ENCODE peak calls at places on chromosomes 16 and 17, in five cellular contexts. One of them, this sample, is unnamed.

GRCh38 chr16:81523387-81524115 is 78.9 kb downstream of the CMIP start:
- DNase-seq in nephron progenitor cell: no peak
- DNase-seq in WTC11: no peak
- DNase-seq in CD8-positive, alpha-beta T cell: no peak
- DNase-seq in IMR-90: peak; percentile 87
- DNase-seq in this sample: no peak

GRCh38 chr17:27496971-27497370 is 40.7 kb downstream of the KSR1 start:
- DNase-seq in nephron progenitor cell: no peak
- DNase-seq in WTC11: no peak
- DNase-seq in CD8-positive, alpha-beta T cell: no peak
- DNase-seq in IMR-90: no peak
- DNase-seq in this sample: no peak

GRCh38 chr16:88690341-88691128 is 4.2 kb upstream of the SNAI3 start:
- DNase-seq in nephron progenitor cell: no peak
- DNase-seq in WTC11: no peak
- DNase-seq in CD8-positive, alpha-beta T cell: no peak
- DNase-seq in IMR-90: no peak
- DNase-seq in this sample: no peak

GRCh38 chr17:62905233-62905632 is 60.8 kb upstream of the TANC2 start:
- DNase-seq in nephron progenitor cell: no peak
- DNase-seq in WTC11: no peak
- DNase-seq in CD8-positive, alpha-beta T cell: no peak
- DNase-seq in IMR-90: no peak
- DNase-seq in this sample: no peak

GRCh38 chr17:66357037-66357436 is 54.6 kb downstream of the PRKCA start:
- DNase-seq in nephron progenitor cell: no peak
- DNase-seq in WTC11: no peak
- DNase-seq in CD8-positive, alpha-beta T cell: no peak
- DNase-seq in IMR-90: peak; percentile 45
- DNase-seq in this sample: no peak

GRCh38 chr17:81865358-81865732 is 5.0 kb upstream of the P4HB start:
- DNase-seq in nephron progenitor cell: no peak
- DNase-seq in WTC11: no peak
- DNase-seq in CD8-positive, alpha-beta T cell: no peak
- DNase-seq in IMR-90: no peak
- DNase-seq in this sample: no peak

GRCh38 chr16:75620326-75621169 is 2.5 kb downstream of the ADAT1 start:
- DNase-seq in nephron progenitor cell: no peak
- DNase-seq in WTC11: no peak
- DNase-seq in CD8-positive, alpha-beta T cell: peak; percentile 37
- DNase-seq in IMR-90: no peak
- DNase-seq in this sample: no peak

GRCh38 chr16:11783319-11784047 is 13.6 kb downstream of the ZC3H7A start:
- DNase-seq in nephron progenitor cell: no peak
- DNase-seq in WTC11: no peak
- DNase-seq in CD8-positive, alpha-beta T cell: no peak
- DNase-seq in IMR-90: peak; percentile 45
- DNase-seq in this sample: no peak

GRCh38 chr17:34886831-34887230 is 74.4 kb downstream of the CCT6B start:
- DNase-seq in nephron progenitor cell: no peak
- DNase-seq in WTC11: no peak
- DNase-seq in CD8-positive, alpha-beta T cell: no peak
- DNase-seq in IMR-90: no peak
- DNase-seq in this sample: no peak

GRCh38 chr16:75099738-75100615 is 16.6 kb downstream of the LDHD start:
- DNase-seq in nephron progenitor cell: no peak
- DNase-seq in WTC11: no peak
- DNase-seq in CD8-positive, alpha-beta T cell: no peak
- DNase-seq in IMR-90: no peak
- DNase-seq in this sample: no peak

GRCh38 chr16:65122724-65122973 is 786 bp upstream of the CDH11 start:
- DNase-seq in nephron progenitor cell: no peak
- DNase-seq in WTC11: no peak
- DNase-seq in CD8-positive, alpha-beta T cell: no peak
- DNase-seq in IMR-90: no peak
- DNase-seq in this sample: no peak

GRCh38 chr16:80563807-80564206 is 23.0 kb downstream of the DYNLRB2 start:
- DNase-seq in nephron progenitor cell: no peak
- DNase-seq in WTC11: no peak
- DNase-seq in CD8-positive, alpha-beta T cell: no peak
- DNase-seq in IMR-90: no peak
- DNase-seq in this sample: no peak

GRCh38 chr16:73956592-73957495 is 339.8 kb upstream of the PSMD7 start:
- DNase-seq in nephron progenitor cell: peak; percentile 74
- DNase-seq in WTC11: peak; percentile 73
- DNase-seq in CD8-positive, alpha-beta T cell: no peak
- DNase-seq in IMR-90: peak; percentile 64
- DNase-seq in this sample: peak; percentile 70

GRCh38 chr17:29713626-29714025 is 90.9 kb upstream of the CORO6 start:
- DNase-seq in nephron progenitor cell: no peak
- DNase-seq in WTC11: no peak
- DNase-seq in CD8-positive, alpha-beta T cell: no peak
- DNase-seq in IMR-90: no peak
- DNase-seq in this sample: no peak

GRCh38 chr17:44928950-44929720 is 13.8 kb upstream of the GFAP start:
- DNase-seq in nephron progenitor cell: no peak
- DNase-seq in WTC11: no peak
- DNase-seq in CD8-positive, alpha-beta T cell: no peak
- DNase-seq in IMR-90: no peak
- DNase-seq in this sample: no peak

GRCh38 chr16:69253796-69254426 is 57.2 kb upstream of the VPS4A start:
- DNase-seq in nephron progenitor cell: no peak
- DNase-seq in WTC11: no peak
- DNase-seq in CD8-positive, alpha-beta T cell: no peak
- DNase-seq in IMR-90: no peak
- DNase-seq in this sample: no peak

GRCh38 chr17:9239821-9240658 is 218.7 kb downstream of the NTN1 start:
- DNase-seq in nephron progenitor cell: peak; percentile 72
- DNase-seq in WTC11: peak; percentile 61
- DNase-seq in CD8-positive, alpha-beta T cell: peak; percentile 38
- DNase-seq in IMR-90: peak; percentile 39
- DNase-seq in this sample: peak; percentile 46

GRCh38 chr17:81097943-81098308 is 63.0 kb downstream of the BAIAP2 start:
- DNase-seq in nephron progenitor cell: no peak
- DNase-seq in WTC11: no peak
- DNase-seq in CD8-positive, alpha-beta T cell: no peak
- DNase-seq in IMR-90: peak; percentile 30
- DNase-seq in this sample: no peak

GRCh38 chr17:28173071-28173561 is 130.6 kb downstream of the NLK start:
- DNase-seq in nephron progenitor cell: no peak
- DNase-seq in WTC11: no peak
- DNase-seq in CD8-positive, alpha-beta T cell: no peak
- DNase-seq in IMR-90: no peak
- DNase-seq in this sample: no peak

GRCh38 chr16:785563-786535 is 2.3 kb downstream of the RPUSD1 start:
- DNase-seq in nephron progenitor cell: peak; percentile 88
- DNase-seq in WTC11: peak; percentile 95
- DNase-seq in CD8-positive, alpha-beta T cell: peak; percentile 50
- DNase-seq in IMR-90: peak; percentile 37
- DNase-seq in this sample: peak; percentile 86

GRCh38 chr16:28607116-28607623 is 2.7 kb downstream of the SULT1A1 start:
- DNase-seq in nephron progenitor cell: no peak
- DNase-seq in WTC11: no peak
- DNase-seq in CD8-positive, alpha-beta T cell: no peak
- DNase-seq in IMR-90: no peak
- DNase-seq in this sample: no peak

GRCh38 chr17:66177048-66177447 is 14.9 kb downstream of the CEP112 start:
- DNase-seq in nephron progenitor cell: no peak
- DNase-seq in WTC11: no peak
- DNase-seq in CD8-positive, alpha-beta T cell: no peak
- DNase-seq in IMR-90: no peak
- DNase-seq in this sample: no peak

GRCh38 chr16:24491721-24492120 is 47.6 kb upstream of the RBBP6 start:
- DNase-seq in nephron progenitor cell: no peak
- DNase-seq in WTC11: no peak
- DNase-seq in CD8-positive, alpha-beta T cell: no peak
- DNase-seq in IMR-90: no peak
- DNase-seq in this sample: no peak

GRCh38 chr16:84119368-84119767 is 2.6 kb upstream of the MBTPS1 start:
- DNase-seq in nephron progenitor cell: no peak
- DNase-seq in WTC11: no peak
- DNase-seq in CD8-positive, alpha-beta T cell: no peak
- DNase-seq in IMR-90: no peak
- DNase-seq in this sample: no peak